ENCODE peak calls at places on chromosomes 13 and 19, in seven cellular contexts. One of them, this sample, is unnamed. For H3K4me1, the result is how much of the 10 kb centered on the place peaks cover.

GRCh38 chr13:91724591-91724990 is 326.2 kb downstream of the GPC5 start:
- DNase-seq in stomach: no peak
- DNase-seq in adrenal gland: peak
- DNase-seq in breast epithelium: no peak
- DNase-seq in heart left ventricle: no peak
- DNase-seq in Peyer's patch: no peak
- DNase-seq in ovary: peak
- DNase-seq in this sample: no peak

GRCh38 chr13:30600470-30600869 is 17.2 kb upstream of the USPL1 start:
- DNase-seq in stomach: no peak
- DNase-seq in adrenal gland: no peak
- DNase-seq in ovary: no peak
- DNase-seq in Peyer's patch: no peak
- DNase-seq in breast epithelium: no peak
- DNase-seq in heart left ventricle: no peak
- DNase-seq in this sample: no peak

GRCh38 chr13:99663185-99663825 is 162.0 kb downstream of the TM9SF2 start:
- DNase-seq in ovary: no peak
- DNase-seq in Peyer's patch: no peak
- DNase-seq in adrenal gland: no peak
- DNase-seq in breast epithelium: no peak
- DNase-seq in stomach: no peak
- DNase-seq in heart left ventricle: no peak
- DNase-seq in this sample: no peak

GRCh38 chr13:73039201-73040108 is 19.4 kb upstream of the KLF5 start:
- DNase-seq in heart left ventricle: no peak
- DNase-seq in stomach: no peak
- DNase-seq in breast epithelium: no peak
- DNase-seq in ovary: no peak
- DNase-seq in adrenal gland: no peak
- DNase-seq in Peyer's patch: no peak
- DNase-seq in this sample: no peak

GRCh38 chr19:46624958-46625661 is at the start of gene PTGIR:
- DNase-seq in stomach: no peak
- DNase-seq in adrenal gland: peak
- DNase-seq in ovary: no peak
- DNase-seq in heart left ventricle: peak
- DNase-seq in breast epithelium: no peak
- DNase-seq in Peyer's patch: no peak
- DNase-seq in this sample: peak

GRCh38 chr19:56692496-56692895 is 20.9 kb upstream of the ZNF835 start:
- DNase-seq in ovary: peak
- DNase-seq in heart left ventricle: no peak
- DNase-seq in stomach: no peak
- DNase-seq in breast epithelium: no peak
- DNase-seq in Peyer's patch: no peak
- DNase-seq in adrenal gland: peak
- DNase-seq in this sample: no peak

GRCh38 chr19:35748106-35749020 is at the start of gene LIN37:
- DNase-seq in Peyer's patch: peak
- DNase-seq in breast epithelium: peak
- DNase-seq in ovary: peak
- DNase-seq in adrenal gland: peak
- DNase-seq in stomach: peak
- DNase-seq in heart left ventricle: peak
- DNase-seq in this sample: peak

GRCh38 chr13:50893211-50893852 is 16.3 kb upstream of the RNASEH2B start:
- DNase-seq in heart left ventricle: no peak
- DNase-seq in breast epithelium: no peak
- DNase-seq in adrenal gland: no peak
- DNase-seq in ovary: no peak
- DNase-seq in stomach: no peak
- DNase-seq in Peyer's patch: no peak
- DNase-seq in this sample: no peak

GRCh38 chr13:70310720-70311119 is 202.5 kb upstream of the KLHL1 start:
- DNase-seq in Peyer's patch: no peak
- DNase-seq in breast epithelium: no peak
- DNase-seq in heart left ventricle: no peak
- DNase-seq in stomach: peak
- DNase-seq in adrenal gland: no peak
- DNase-seq in ovary: no peak
- DNase-seq in this sample: no peak

GRCh38 chr19:9721861-9722260 is 46.7 kb downstream of the ZNF846 start:
- DNase-seq in Peyer's patch: no peak
- DNase-seq in heart left ventricle: no peak
- DNase-seq in adrenal gland: no peak
- DNase-seq in stomach: no peak
- DNase-seq in breast epithelium: no peak
- DNase-seq in ovary: no peak
- DNase-seq in this sample: no peak

GRCh38 chr19:29483944-29484581 is 41.7 kb upstream of the VSTM2B start:
- DNase-seq in breast epithelium: no peak
- DNase-seq in heart left ventricle: peak
- DNase-seq in Peyer's patch: peak
- DNase-seq in ovary: no peak
- DNase-seq in adrenal gland: no peak
- DNase-seq in stomach: no peak
- DNase-seq in this sample: no peak

GRCh38 chr19:5585461-5586299 is 17.9 kb upstream of the TINCR start:
- DNase-seq in adrenal gland: peak
- DNase-seq in ovary: no peak
- DNase-seq in stomach: no peak
- DNase-seq in Peyer's patch: no peak
- DNase-seq in heart left ventricle: no peak
- DNase-seq in breast epithelium: no peak
- DNase-seq in this sample: peak

GRCh38 chr13:31204592-31204991 is 4.8 kb downstream of the B3GLCT start:
- DNase-seq in breast epithelium: no peak
- DNase-seq in adrenal gland: no peak
- DNase-seq in Peyer's patch: no peak
- DNase-seq in ovary: no peak
- DNase-seq in stomach: no peak
- DNase-seq in heart left ventricle: no peak
- DNase-seq in this sample: no peak

GRCh38 chr19:49852631-49853126 is 1.7 kb downstream of the PTOV1 start:
- DNase-seq in adrenal gland: no peak
- DNase-seq in ovary: no peak
- DNase-seq in Peyer's patch: no peak
- DNase-seq in heart left ventricle: no peak
- DNase-seq in breast epithelium: no peak
- DNase-seq in stomach: no peak
- DNase-seq in this sample: no peak

GRCh38 chr13:31351376-31351775 is 151.6 kb downstream of the B3GLCT start:
- DNase-seq in heart left ventricle: no peak
- DNase-seq in Peyer's patch: no peak
- DNase-seq in breast epithelium: no peak
- DNase-seq in stomach: no peak
- DNase-seq in adrenal gland: no peak
- DNase-seq in ovary: no peak
- DNase-seq in this sample: no peak

GRCh38 chr13:103101500-103101899 is 35.3 kb upstream of the SLC10A2 start:
- DNase-seq in ovary: no peak
- DNase-seq in Peyer's patch: no peak
- DNase-seq in breast epithelium: no peak
- DNase-seq in adrenal gland: no peak
- DNase-seq in stomach: no peak
- DNase-seq in heart left ventricle: no peak
- DNase-seq in this sample: no peak
- TF ChIP-seq POLR2A in ovary: no peak
- TF ChIP-seq POLR2A in Peyer's patch: no peak
- TF ChIP-seq POLR2A in breast epithelium: no peak
- TF ChIP-seq POLR2A in adrenal gland: no peak
- TF ChIP-seq POLR2A in stomach: no peak
- TF ChIP-seq POLR2A in heart left ventricle: no peak
- TF ChIP-seq POLR2A in this sample: no peak

DNA sequence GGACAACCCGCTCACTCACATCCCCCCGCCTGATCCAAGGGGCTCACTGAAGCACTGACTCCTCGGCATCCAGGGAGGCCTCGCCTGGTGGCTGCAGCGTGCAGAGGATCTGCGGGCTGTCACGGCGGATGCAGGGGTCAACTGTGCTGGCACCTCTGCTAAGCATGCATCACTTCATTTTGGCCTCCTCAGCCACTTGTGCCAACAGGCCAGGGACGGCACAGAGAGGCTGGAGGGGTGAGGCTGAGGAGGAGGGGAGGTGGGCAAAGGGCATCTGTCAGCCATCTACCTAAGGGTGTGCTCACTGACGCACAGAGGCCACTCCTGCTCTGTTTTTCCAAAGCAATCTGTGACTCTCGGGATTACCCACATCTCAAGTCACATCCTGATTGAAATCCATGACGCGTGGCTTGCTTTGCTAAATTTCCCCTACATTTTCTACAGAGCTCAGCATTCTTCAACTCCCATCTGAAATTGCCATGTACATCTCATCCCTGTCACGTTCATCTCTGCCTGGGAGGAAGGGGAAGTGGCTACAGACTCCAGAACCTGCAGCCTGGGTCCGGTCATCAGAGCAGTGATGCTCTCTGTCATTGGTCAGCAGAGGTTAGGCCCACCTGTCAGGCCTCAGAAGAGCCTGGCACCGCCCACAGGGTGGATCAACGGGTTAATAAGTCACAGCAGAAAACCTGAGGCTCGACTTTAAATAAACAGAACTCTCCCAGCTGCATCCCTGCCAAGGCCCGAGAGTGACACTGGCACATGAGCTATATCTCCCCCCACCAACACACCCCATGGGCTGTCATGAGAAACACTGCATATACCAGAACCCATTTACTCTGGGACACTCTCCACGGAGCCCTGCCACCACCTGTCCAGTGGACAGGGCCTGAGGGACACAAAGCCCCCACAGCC is 17.6 kb downstream of the ELL start:
- DNase-seq in heart left ventricle: no peak
- DNase-seq in Peyer's patch: peak
- DNase-seq in breast epithelium: no peak
- DNase-seq in adrenal gland: peak
- DNase-seq in ovary: no peak
- DNase-seq in stomach: peak
- DNase-seq in this sample: no peak
- H3K4me1 ChIP-seq in heart left ventricle: half or more
- H3K4me1 ChIP-seq in Peyer's patch: half or more
- H3K4me1 ChIP-seq in breast epithelium: under half
- H3K4me1 ChIP-seq in adrenal gland: under half
- H3K4me1 ChIP-seq in ovary: half or more
- H3K4me1 ChIP-seq in stomach: half or more
- H3K4me1 ChIP-seq in this sample: under half

GRCh38 chr13:106917024-106917491 is 349.1 kb upstream of the ARGLU1 start:
- DNase-seq in breast epithelium: no peak
- DNase-seq in stomach: no peak
- DNase-seq in Peyer's patch: no peak
- DNase-seq in ovary: peak
- DNase-seq in heart left ventricle: peak
- DNase-seq in adrenal gland: no peak
- DNase-seq in this sample: no peak
- H3K4me3 ChIP-seq in breast epithelium: peak
- H3K4me3 ChIP-seq in stomach: peak
- H3K4me3 ChIP-seq in Peyer's patch: peak
- H3K4me3 ChIP-seq in ovary: peak
- H3K4me3 ChIP-seq in heart left ventricle: peak
- H3K4me3 ChIP-seq in adrenal gland: no peak
- H3K4me3 ChIP-seq in this sample: peak

GRCh38 chr19:812819-813358 is 8.9 kb downstream of the PLPPR3 start:
- DNase-seq in heart left ventricle: peak
- DNase-seq in stomach: no peak
- DNase-seq in adrenal gland: no peak
- DNase-seq in breast epithelium: no peak
- DNase-seq in Peyer's patch: no peak
- DNase-seq in ovary: no peak
- DNase-seq in this sample: no peak

GRCh38 chr19:813359-814107 is 8.2 kb downstream of the PLPPR3 start:
- DNase-seq in ovary: no peak
- DNase-seq in Peyer's patch: peak
- DNase-seq in adrenal gland: no peak
- DNase-seq in stomach: no peak
- DNase-seq in breast epithelium: no peak
- DNase-seq in heart left ventricle: peak
- DNase-seq in this sample: no peak

GRCh38 chr19:815775-816499 is 5.8 kb downstream of the PLPPR3 start:
- DNase-seq in ovary: no peak
- DNase-seq in adrenal gland: no peak
- DNase-seq in breast epithelium: no peak
- DNase-seq in heart left ventricle: no peak
- DNase-seq in stomach: no peak
- DNase-seq in Peyer's patch: no peak
- DNase-seq in this sample: no peak

GRCh38 chr19:815079-815774 is 6.5 kb downstream of the PLPPR3 start:
- DNase-seq in breast epithelium: no peak
- DNase-seq in Peyer's patch: no peak
- DNase-seq in adrenal gland: no peak
- DNase-seq in heart left ventricle: peak
- DNase-seq in stomach: no peak
- DNase-seq in ovary: no peak
- DNase-seq in this sample: no peak

DNA sequence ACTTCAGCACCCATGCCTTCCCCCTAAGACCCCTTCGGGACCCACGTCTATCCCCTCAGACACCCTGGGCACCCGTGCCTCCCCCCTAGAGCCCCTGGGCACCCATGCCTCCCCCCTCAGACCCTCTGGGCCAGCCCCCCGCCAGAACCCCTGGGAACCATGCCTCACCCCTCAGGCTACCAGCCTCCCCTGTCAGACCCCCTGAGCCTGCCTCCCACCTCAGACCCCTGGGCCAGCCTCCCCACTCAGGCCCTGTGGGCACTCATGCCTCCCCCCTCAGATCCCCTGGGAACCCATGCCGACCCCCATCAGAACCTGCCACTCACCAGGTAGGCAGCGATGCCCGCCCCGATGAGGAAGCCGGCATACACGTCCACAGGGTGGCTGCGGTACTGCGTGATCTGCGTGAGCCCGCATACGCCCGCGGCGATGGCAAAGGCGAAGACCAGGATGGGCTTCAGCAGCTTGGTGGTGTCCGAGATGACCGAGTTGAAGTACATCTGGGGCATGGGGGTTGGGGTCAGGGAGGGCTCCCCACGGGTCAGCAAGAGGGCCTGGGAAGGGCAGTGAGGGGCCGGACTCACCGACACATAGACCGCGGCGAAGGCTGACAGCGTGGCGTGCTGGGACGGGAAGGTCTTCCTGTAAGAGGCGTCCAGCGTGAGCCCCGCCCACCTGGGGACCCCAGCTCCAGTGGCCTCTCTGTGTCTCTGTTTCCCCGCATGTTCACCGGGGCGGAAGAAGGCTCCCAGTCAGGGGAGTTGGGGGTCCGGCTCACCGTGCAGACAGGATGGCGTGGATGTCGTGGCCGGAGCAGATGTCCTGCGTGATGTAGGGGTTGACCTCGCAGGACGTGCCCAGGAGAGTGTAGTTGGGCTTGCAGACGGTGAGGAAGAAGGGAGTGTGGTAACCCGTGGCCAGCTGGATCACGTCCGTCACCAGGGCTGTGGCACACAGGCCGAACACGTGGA is 7.4 kb downstream of the PLPPR3 start:
- DNase-seq in breast epithelium: no peak
- DNase-seq in adrenal gland: no peak
- DNase-seq in heart left ventricle: peak
- DNase-seq in Peyer's patch: no peak
- DNase-seq in ovary: no peak
- DNase-seq in stomach: no peak
- DNase-seq in this sample: no peak
- TF ChIP-seq POLR2A in breast epithelium: no peak
- TF ChIP-seq POLR2A in adrenal gland: no peak
- TF ChIP-seq POLR2A in heart left ventricle: no peak
- TF ChIP-seq POLR2A in Peyer's patch: no peak
- TF ChIP-seq POLR2A in ovary: no peak
- TF ChIP-seq POLR2A in stomach: no peak
- TF ChIP-seq POLR2A in this sample: no peak